ENCODE peak calls at places on chromosomes 6 and 20, in five cellular contexts. S is BJ, C is spleen, Y is bronchial epithelial cell, G is OCI-LY7. Z is an unnamed sample. For H3K36me3, the result is how much of the 10 kb centered on the place peaks cover.

GRCh38 chr20:48928832-48929725 is 7.6 kb downstream of the ARFGEF2 start:
- DNase-seq in S (peak), C (no peak), Y (no peak), G (no peak), Z (no peak)

GRCh38 chr20:41256516-41256915 is 61.0 kb downstream of the ZHX3 start:
- DNase-seq in S (no peak), C (no peak), Y (no peak), G (no peak), Z (no peak)

GRCh38 chr6:376823-377571 is 14.6 kb upstream of the IRF4 start:
- DNase-seq in S (no peak), C (no peak), Y (no peak), G (peak), Z (no peak)

GRCh38 chr6:32973934-32974333 is 5.5 kb downstream of the BRD2 start:
- DNase-seq in S (no peak), C (no peak), Y (peak), G (peak), Z (no peak)

GRCh38 chr6:36757206-36757605 is 59.6 kb downstream of the RAB44 start:
- DNase-seq in S (no peak), C (no peak), Y (no peak), G (peak), Z (no peak)

GRCh38 chr6:44028767-44029166 is 98.5 kb downstream of the MRPL14 start:
- DNase-seq in S (no peak), C (no peak), Y (no peak), G (no peak), Z (no peak)

GRCh38 chr20:62409935-62410741 is 3.1 kb upstream of the CABLES2 start:
- DNase-seq in S (no peak), C (no peak), Y (no peak), G (peak), Z (peak)

GRCh38 chr6:56902551-56903464 is 52.1 kb upstream of the BEND6 start:
- DNase-seq in S (no peak), C (no peak), Y (peak), G (peak), Z (no peak)

GRCh38 chr6:30829016-30829415 is 55.3 kb upstream of the DDR1 start:
- DNase-seq in S (no peak), C (no peak), Y (no peak), G (no peak), Z (no peak)

GRCh38 chr6:10719386-10720228 is 3.3 kb upstream of the TMEM14C start:
- DNase-seq in S (no peak), C (no peak), Y (no peak), G (peak), Z (peak)

GRCh38 chr20:47502271-47502730 is 614 bp downstream of the NCOA3 start:
- DNase-seq in S (no peak), C (no peak), Y (no peak), G (no peak), Z (peak)

GRCh38 chr6:3794092-3794491 is 42.6 kb upstream of the PXDC1 start:
- DNase-seq in S (no peak), C (no peak), Y (no peak), G (peak), Z (no peak)

GRCh38 chr20:23061713-23062561 is 12.5 kb upstream of the THBD start:
- DNase-seq in S (peak), C (no peak), Y (peak), G (peak), Z (peak)

GRCh38 chr6:159156089-159156488 is 13.1 kb upstream of the FNDC1 start:
- DNase-seq in S (no peak), C (no peak), Y (no peak), G (no peak), Z (no peak)

GRCh38 chr6:6891949-6892461 is 215.8 kb upstream of the RREB1 start:
- DNase-seq in S (no peak), C (no peak), Y (peak), G (no peak), Z (peak)

GRCh38 chr6:166402582-166403277 is 20.0 kb upstream of the MPC1 start:
- DNase-seq in S (no peak), C (no peak), Y (peak), G (no peak), Z (no peak)

DNA sequence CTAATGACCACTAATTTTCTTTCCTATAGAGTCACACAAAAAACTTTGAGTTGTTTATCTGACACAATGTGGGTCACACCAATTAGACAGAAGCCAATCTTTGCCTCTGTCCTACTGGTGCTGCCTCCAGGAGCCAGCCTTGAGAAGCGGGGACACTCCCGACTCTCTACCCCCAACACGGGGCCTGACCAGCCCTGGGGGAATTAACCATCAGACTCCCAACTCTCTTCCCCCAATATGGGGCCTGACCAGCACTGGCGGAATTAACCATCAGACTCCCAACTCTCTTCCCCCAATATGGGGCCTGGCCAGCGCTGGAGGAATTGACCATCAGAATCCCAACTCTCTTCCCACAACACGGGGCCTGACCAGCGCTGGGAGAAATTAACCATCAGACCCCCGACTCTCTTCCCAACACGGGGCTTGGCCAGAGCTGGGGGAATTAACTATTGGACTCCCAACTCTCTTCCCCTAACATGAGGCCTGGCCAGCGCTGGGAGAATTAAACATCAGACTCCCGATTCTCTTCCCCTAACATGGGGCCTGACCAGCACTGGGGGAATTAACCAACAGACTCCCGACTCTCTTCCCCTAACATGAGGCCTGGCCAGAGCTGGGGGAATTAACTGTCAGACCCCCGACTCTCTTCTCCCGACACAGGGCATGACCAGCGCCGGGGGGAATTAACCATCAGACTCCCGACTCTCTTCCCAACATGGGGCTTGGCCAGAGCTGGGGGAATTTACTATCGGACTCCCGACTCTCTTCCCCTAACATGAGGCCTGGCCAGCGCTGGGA is 12.5 kb downstream of the CST7 start:
- DNase-seq in S (no peak), C (peak), Y (no peak), G (no peak), Z (no peak)
- H3K36me3 ChIP-seq in S (under half), C (half or more), Y (under half), G (under half), Z (under half)

GRCh38 chr6:35258858-35259193 is 709 bp upstream of the ZNF76 start:
- DNase-seq in S (no peak), C (no peak), Y (peak), G (no peak), Z (no peak)

GRCh38 chr6:35258336-35258735 is 1.2 kb upstream of the ZNF76 start:
- DNase-seq in S (no peak), C (no peak), Y (no peak), G (no peak), Z (no peak)

GRCh38 chr6:35260642-35261570 is 1.4 kb downstream of the ZNF76 start:
- DNase-seq in S (no peak), C (no peak), Y (no peak), G (no peak), Z (no peak)

GRCh38 chr6:35259946-35260626 is 551 bp downstream of the ZNF76 start:
- DNase-seq in S (no peak), C (no peak), Y (peak), G (peak), Z (peak)

GRCh38 chr6:35259194-35259945 is at the start of gene ZNF76:
- DNase-seq in S (peak), C (peak), Y (peak), G (peak), Z (peak)
- TF ChIP-seq CTCF in S (no peak), C (no peak), Y (no peak), G (no peak), Z (no peak)

DNA sequence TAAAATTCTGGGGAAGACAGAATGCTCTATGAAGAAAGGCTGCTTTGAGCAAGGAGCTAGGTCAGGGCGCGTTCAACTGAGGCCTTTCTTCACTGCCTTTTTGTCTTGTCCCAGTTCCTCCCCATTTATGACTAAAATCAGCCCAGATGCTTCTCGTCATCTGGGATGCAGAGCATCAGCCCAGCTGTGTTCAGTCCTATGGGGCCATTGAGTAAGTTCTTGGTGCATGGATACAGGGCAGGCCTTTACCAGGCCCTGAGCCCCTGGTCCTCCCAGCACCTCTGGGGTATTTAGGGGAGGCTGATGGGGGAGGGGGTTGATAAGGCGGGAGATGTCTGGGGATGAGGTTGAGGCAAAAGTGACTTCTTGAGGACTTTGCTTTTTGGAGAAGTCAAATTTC is 55.7 kb downstream of the PTPN1 start:
- DNase-seq in S (no peak), C (no peak), Y (no peak), G (no peak), Z (no peak)
- H3K36me3 ChIP-seq in S (under half), C (half or more), Y (under half), G (under half), Z (under half)

GRCh38 chr6:72579865-72580264 is 42.0 kb upstream of the KCNQ5 start:
- DNase-seq in S (no peak), C (no peak), Y (peak), G (no peak), Z (no peak)

GRCh38 chr6:72580281-72580940 is 41.5 kb upstream of the KCNQ5 start:
- DNase-seq in S (peak), C (no peak), Y (peak), G (peak), Z (no peak)
- TF ChIP-seq CTCF in S (peak), C (peak), Y (peak), G (peak), Z (peak)

Z was measured in psoas muscle.